ENCODE peak calls at places on chromosomes 4 and X, in five cellular contexts. Z is tibial nerve, K is lower leg skin, Q is HepG2, B is ovary. J is an unnamed sample.

GRCh38 chr4:140250989-140251552 is 97.1 kb upstream of the MAML3 start:
- DNase-seq in Z (no peak), K (no peak), Q (no peak), B (no peak), J (peak; percentile 29)

GRCh38 chr4:69831270-69831627 is 28.7 kb downstream of the SULT1E1 start:
- DNase-seq in Z (no peak), K (no peak), Q (no peak), B (no peak), J (no peak)

GRCh38 chrX:80266979-80267378 is 153.3 kb upstream of the TENT5D start:
- DNase-seq in Z (no peak), K (no peak), Q (no peak), B (no peak), J (no peak)

GRCh38 chrX:124478046-124478445 is 131.7 kb downstream of the SH2D1A start:
- DNase-seq in Z (no peak), K (no peak), Q (no peak), B (no peak), J (no peak)

GRCh38 chr4:36011381-36011780 is 232.9 kb downstream of the ARAP2 start:
- DNase-seq in Z (no peak), K (no peak), Q (no peak), B (no peak), J (no peak)

GRCh38 chr4:184316821-184317220 is 99.1 kb upstream of the ENPP6 start:
- DNase-seq in Z (no peak), K (no peak), Q (no peak), B (no peak), J (no peak)

GRCh38 chrX:19824603-19825002 is 62.8 kb downstream of the SH3KBP1 start:
- DNase-seq in Z (no peak), K (no peak), Q (no peak), B (no peak), J (no peak)

GRCh38 chrX:96004386-96004785 is 680.3 kb upstream of the DIAPH2 start:
- DNase-seq in Z (no peak), K (no peak), Q (no peak), B (no peak), J (no peak)

GRCh38 chr4:103150677-103151076 is 47.5 kb downstream of the CENPE start:
- DNase-seq in Z (no peak), K (no peak), Q (no peak), B (no peak), J (no peak)

GRCh38 chr4:166014411-166014810 is 141.4 kb downstream of the TLL1 start:
- DNase-seq in Z (no peak), K (no peak), Q (peak; percentile 12), B (no peak), J (no peak)

GRCh38 chr4:105666693-105667092 is 41.8 kb downstream of the INTS12 start:
- DNase-seq in Z (no peak), K (no peak), Q (no peak), B (no peak), J (no peak)

GRCh38 chr4:25842229-25842840 is 20.5 kb downstream of the SEL1L3 start:
- DNase-seq in Z (no peak), K (no peak), Q (no peak), B (no peak), J (no peak)

GRCh38 chr4:37389967-37390580 is 145.5 kb downstream of the NWD2 start:
- DNase-seq in Z (no peak), K (peak; percentile 28), Q (peak; percentile 48), B (no peak), J (no peak)

GRCh38 chr4:140102406-140102805 is 51.6 kb downstream of the MAML3 start:
- DNase-seq in Z (no peak), K (no peak), Q (no peak), B (no peak), J (no peak)

GRCh38 chr4:81466841-81467671 is 4.7 kb downstream of the RASGEF1B start:
- DNase-seq in Z (peak; percentile 38), K (peak; percentile 87), Q (peak; percentile 56), B (peak; percentile 23), J (peak; percentile 39)

GRCh38 chr4:111362891-111363290 is 740.0 kb upstream of the PITX2 start:
- DNase-seq in Z (peak; percentile 41), K (no peak), Q (no peak), B (no peak), J (no peak)

GRCh38 chr4:16952462-16952871 is 54.0 kb upstream of the LDB2 start:
- DNase-seq in Z (no peak), K (no peak), Q (no peak), B (no peak), J (no peak)

GRCh38 chr4:16952896-16953605 is 54.6 kb upstream of the LDB2 start:
- DNase-seq in Z (no peak), K (no peak), Q (no peak), B (no peak), J (no peak)
- H3K4me3 ChIP-seq in Z (peak overlapping the region; percentile 26), K (no peak overlapping the region), Q (no peak overlapping the region), B (no peak overlapping the region), J (no peak overlapping the region)

DNA sequence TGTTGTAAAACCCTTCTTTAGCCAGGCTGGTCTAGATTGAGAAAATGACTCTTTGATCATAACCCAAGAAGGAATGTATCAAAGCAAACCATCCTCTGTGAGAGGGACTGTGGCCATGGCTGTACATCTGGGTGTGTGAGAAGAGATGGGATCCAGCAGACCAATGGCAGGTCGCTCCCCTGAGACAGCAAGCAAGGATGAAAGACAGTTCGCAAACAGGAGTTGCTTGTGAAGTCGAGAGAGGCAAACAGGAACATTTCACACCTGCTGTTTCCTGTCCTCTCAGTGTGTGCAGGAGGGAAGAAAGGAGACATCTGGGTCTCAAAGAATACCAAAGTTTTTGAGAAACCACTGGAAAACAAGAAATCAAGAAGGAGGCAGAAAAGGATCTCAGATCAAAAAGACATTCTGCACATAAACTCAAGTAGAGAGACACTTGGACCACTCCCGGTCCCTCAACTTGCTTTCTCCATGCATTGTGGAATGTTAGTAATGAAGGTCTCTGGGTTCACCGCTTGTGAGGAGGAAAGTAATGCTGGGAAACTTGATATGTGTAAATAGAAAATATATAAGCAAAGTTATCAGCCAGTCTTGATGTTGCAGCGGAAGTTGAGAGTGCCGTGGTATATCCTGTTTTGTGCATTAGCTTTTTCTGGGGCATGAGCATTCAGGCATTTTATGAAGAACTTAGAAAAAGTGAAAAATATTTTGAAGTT is 327.5 kb downstream of the BMPR1B start:
- DNase-seq in Z (no peak), K (no peak), Q (no peak), B (no peak), J (no peak)
- TF ChIP-seq POLR2A in Z (no peak), K (no peak), Q (no peak), B (no peak), J (no peak)

DNA sequence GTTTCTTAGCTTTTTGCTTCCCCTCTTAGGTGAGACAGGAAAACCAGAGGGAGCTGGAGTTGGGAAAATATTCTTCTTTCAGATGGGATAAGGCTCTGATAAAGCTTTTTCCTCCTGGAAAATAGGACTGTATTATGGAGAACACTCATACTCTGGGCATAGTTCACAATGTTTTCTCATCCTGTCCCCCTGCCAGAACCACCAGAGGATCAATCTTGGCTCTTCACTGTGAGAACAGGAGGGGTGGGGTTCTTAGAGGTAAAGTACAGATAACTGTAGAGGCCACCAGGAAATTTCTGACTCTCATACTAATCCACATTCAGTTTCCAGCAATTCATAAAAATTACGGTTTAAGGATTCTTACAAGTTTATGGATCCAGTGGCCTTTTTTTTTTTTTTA is 661.8 kb upstream of the MAGEB2 start:
- DNase-seq in Z (no peak), K (no peak), Q (no peak), B (no peak), J (no peak)
- H3K4me3 ChIP-seq in Z (no peak overlapping the region), K (no peak overlapping the region), Q (no peak overlapping the region), B (no peak overlapping the region), J (no peak overlapping the region)

GRCh38 chr4:996030-996993 is 3.1 kb upstream of the SLC26A1 start:
- DNase-seq in Z (no peak), K (no peak), Q (no peak), B (no peak), J (no peak)
- TF ChIP-seq POLR2A in Z (no peak), K (no peak), Q (no peak), B (no peak), J (no peak)

GRCh38 chr4:186840222-186840701 is 116.6 kb upstream of the FAT1 start:
- DNase-seq in Z (peak; percentile 61), K (peak; percentile 53), Q (no peak), B (peak; percentile 44), J (peak; percentile 57)
- H3K4me3 ChIP-seq in Z (peak overlapping the region; percentile 45), K (no peak overlapping the region), Q (no peak overlapping the region), B (no peak overlapping the region), J (peak overlapping the region; percentile 40)

DNA sequence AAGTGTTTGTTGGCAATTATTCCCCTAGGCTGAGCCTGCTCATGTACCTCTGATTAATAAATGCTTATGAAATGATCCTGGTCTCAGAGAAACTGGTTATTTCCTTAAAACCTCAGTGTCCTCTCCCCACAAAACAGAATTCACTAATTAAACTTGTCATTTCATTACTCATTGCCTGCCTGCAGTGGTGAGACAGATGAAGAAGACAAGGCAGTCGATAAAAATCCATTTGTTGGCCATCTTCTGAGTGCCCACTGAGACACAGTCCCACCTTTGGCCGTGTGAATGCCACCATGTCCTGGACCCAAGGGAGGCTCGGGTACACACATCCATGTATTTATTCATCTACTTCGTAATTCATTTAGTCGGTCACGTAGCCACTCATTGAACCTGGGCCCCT is 3.4 kb downstream of the S100P start:
- DNase-seq in Z (no peak), K (no peak), Q (no peak), B (no peak), J (no peak)
- TF ChIP-seq POLR2A in Z (no peak), K (no peak), Q (no peak), B (no peak), J (no peak)

GRCh38 chr4:1336079-1336478 is 10.9 kb upstream of the UVSSA start:
- DNase-seq in Z (no peak), K (no peak), Q (peak; percentile 66), B (no peak), J (peak; percentile 61)
- H3K4me3 ChIP-seq in Z (no peak overlapping the region), K (no peak overlapping the region), Q (no peak overlapping the region), B (no peak overlapping the region), J (no peak overlapping the region)

J was measured in gastrocnemius medialis.